ENCODE peak calls at places on chromosomes 13 and 19, in nine cellular contexts. L is natural killer cell; U is upper lobe of right lung; V is activated B cell treated with CpG ODN at 0.5 μM for 24 hours; O is body of pancreas; I is mucosa of descending colon; J is K562; T is HCT116; N is CD8-positive, alpha-beta T cell. W is an unnamed sample.

GRCh38 chr13:107866007-107866665 is 349.2 kb downstream of the LIG4 start:
- ATAC-seq in L (no peak), U (peak), V (no peak), O (peak), I (no peak), J (peak), T (no peak), N (no peak), W (peak)

GRCh38 chr19:46980756-46981155 is 38.9 kb upstream of the NPAS1 start:
- ATAC-seq in L (no peak), U (no peak), V (no peak), O (no peak), I (no peak), J (no peak), T (no peak), N (peak), W (no peak)

GRCh38 chr19:15304140-15304705 is 28.1 kb downstream of the BRD4 start:
- ATAC-seq in L (no peak), U (no peak), V (no peak), O (no peak), I (peak), J (peak), T (no peak), N (peak), W (peak)

GRCh38 chr19:6472713-6473112 is 8.6 kb downstream of the CRB3 start:
- ATAC-seq in L (no peak), U (no peak), V (no peak), O (no peak), I (no peak), J (no peak), T (no peak), N (no peak), W (no peak)

GRCh38 chr13:87779451-87779850 is 108.3 kb downstream of the SLITRK5 start:
- ATAC-seq in L (no peak), U (no peak), V (no peak), O (no peak), I (no peak), J (no peak), T (no peak), N (no peak), W (no peak)

GRCh38 chr19:434152-434960 is 25.4 kb upstream of the C2CD4C start:
- ATAC-seq in L (no peak), U (no peak), V (no peak), O (no peak), I (no peak), J (no peak), T (no peak), N (no peak), W (no peak)

GRCh38 chr19:16509141-16510061 is 13.2 kb downstream of the C19orf44 start:
- ATAC-seq in L (no peak), U (peak), V (no peak), O (no peak), I (peak), J (no peak), T (no peak), N (no peak), W (peak)

GRCh38 chr19:19327672-19328071 is 7.0 kb downstream of the MAU2 start:
- ATAC-seq in L (no peak), U (no peak), V (no peak), O (no peak), I (no peak), J (no peak), T (no peak), N (no peak), W (no peak)

DNA sequence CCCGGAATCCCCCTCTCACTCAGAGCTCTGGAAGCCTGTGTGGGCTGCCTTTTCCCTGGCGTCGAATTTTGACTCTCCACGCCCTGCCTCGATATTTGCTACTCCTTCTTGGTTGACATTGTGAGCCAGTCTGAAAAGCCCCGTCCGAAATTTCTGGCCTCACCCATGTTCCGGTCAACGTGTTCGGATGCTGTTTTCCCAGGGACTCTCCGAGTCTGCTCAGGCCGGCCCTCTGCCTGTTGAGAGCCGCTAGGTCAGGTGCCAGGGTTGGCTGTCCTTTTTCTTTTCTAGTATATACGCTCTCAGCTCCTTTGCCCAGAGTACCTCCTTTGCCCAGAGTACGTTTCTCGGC is 6.8 kb upstream of the DGKH start:
- ATAC-seq in L (no peak), U (peak), V (no peak), O (peak), I (peak), J (peak), T (peak), N (no peak), W (peak)
- TF ChIP-seq CTCF in L (no peak), U (peak), V (no peak), O (no peak), I (peak), J (peak), T (peak), N (no peak), W (peak)

GRCh38 chr13:98563071-98563470 is 13.8 kb downstream of the STK24 start:
- ATAC-seq in L (peak), U (no peak), V (peak), O (no peak), I (no peak), J (no peak), T (no peak), N (peak), W (no peak)

GRCh38 chr13:98556417-98556816 is 20.5 kb downstream of the STK24 start:
- ATAC-seq in L (no peak), U (no peak), V (no peak), O (no peak), I (no peak), J (no peak), T (no peak), N (no peak), W (no peak)

GRCh38 chr13:98557934-98558630 is 18.8 kb downstream of the STK24 start:
- ATAC-seq in L (no peak), U (peak), V (no peak), O (no peak), I (peak), J (no peak), T (no peak), N (no peak), W (no peak)

GRCh38 chr13:98556968-98557591 is 19.8 kb downstream of the STK24 start:
- ATAC-seq in L (no peak), U (peak), V (peak), O (peak), I (peak), J (peak), T (peak), N (peak), W (no peak)
- TF ChIP-seq CTCF in L (no peak), U (no peak), V (no peak), O (peak), I (no peak), J (peak), T (no peak), N (no peak), W (no peak)

GRCh38 chr19:13526552-13526951 is 20.3 kb upstream of the CACNA1A start:
- ATAC-seq in L (peak), U (peak), V (no peak), O (no peak), I (no peak), J (peak), T (peak), N (no peak), W (no peak)
- TF ChIP-seq CTCF in L (peak), U (peak), V (no peak), O (no peak), I (no peak), J (peak), T (peak), N (no peak), W (no peak)

GRCh38 chr13:24680258-24680920 is at the start of gene ATP12A:
- ATAC-seq in L (peak), U (peak), V (no peak), O (peak), I (peak), J (no peak), T (peak), N (peak), W (peak)
- TF ChIP-seq CTCF in L (no peak), U (peak), V (no peak), O (no peak), I (no peak), J (no peak), T (no peak), N (no peak), W (no peak)

DNA sequence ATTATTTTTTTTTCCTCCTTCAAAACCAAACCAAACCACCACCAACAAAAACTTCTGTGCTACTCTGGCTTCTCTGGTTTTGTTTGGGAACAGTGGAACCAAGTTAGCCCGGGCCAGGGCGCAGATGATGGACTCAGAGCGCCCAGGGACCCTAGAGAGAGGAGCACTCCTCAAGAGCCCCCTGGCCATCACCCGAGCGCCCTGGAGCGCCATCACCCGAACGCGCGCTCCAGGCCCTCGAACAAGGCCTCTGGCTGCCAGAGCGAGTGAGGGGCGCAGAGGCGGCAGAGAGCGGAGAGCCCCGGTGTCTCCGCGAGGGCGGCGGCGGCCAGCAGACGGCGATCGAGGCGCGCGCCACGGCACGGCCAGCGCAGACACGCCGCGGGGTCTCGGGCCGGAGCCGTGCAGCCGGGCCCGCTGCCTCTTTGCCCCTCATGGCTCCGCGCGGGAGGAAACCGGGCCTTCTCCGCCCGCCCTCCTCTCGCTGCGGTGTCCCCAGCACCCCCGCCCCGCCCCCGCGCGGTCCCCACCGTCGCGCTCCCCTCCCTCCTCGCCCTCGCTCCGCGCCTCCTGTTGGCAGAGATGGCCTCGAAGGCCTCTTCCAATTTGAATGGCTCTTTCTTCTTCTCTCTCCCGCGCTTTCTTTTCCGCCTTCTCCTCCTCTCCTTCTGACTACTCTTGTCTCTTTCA is 4.2 kb upstream of the SOX1 start:
- ATAC-seq in L (no peak), U (peak), V (no peak), O (no peak), I (peak), J (peak), T (no peak), N (no peak), W (no peak)
- TF ChIP-seq CTCF in L (no peak), U (peak), V (no peak), O (no peak), I (no peak), J (peak), T (no peak), N (no peak), W (peak)

GRCh38 chr13:46343279-46343949 is 43.6 kb downstream of the RUBCNL start:
- ATAC-seq in L (no peak), U (no peak), V (no peak), O (no peak), I (no peak), J (peak), T (no peak), N (no peak), W (no peak)

GRCh38 chr13:46340631-46341111 is 46.4 kb downstream of the RUBCNL start:
- ATAC-seq in L (no peak), U (no peak), V (no peak), O (no peak), I (no peak), J (no peak), T (no peak), N (no peak), W (no peak)

GRCh38 chr13:46345400-46345799 is 41.7 kb downstream of the RUBCNL start:
- ATAC-seq in L (no peak), U (no peak), V (no peak), O (peak), I (no peak), J (no peak), T (no peak), N (no peak), W (no peak)

GRCh38 chr13:46341112-46341711 is 45.8 kb downstream of the RUBCNL start:
- ATAC-seq in L (peak), U (peak), V (peak), O (no peak), I (peak), J (no peak), T (no peak), N (no peak), W (peak)

DNA sequence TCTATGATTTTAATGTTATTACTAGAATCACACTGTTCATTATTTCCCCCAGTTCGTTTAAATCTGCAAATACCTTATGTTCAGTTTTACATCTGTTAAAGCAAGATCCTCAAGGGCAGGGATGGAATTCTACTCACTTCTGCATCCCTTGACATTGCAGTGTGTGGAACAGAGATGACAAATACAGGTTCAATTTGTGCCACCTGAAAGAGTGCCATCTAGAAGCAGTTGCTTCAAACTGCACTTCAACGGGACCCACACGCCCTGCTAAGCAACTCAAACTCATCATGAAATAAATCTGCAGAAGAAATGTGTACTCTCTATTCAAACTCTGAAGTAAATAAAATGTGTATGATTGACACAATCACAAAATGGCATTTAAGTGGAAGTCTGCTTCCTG is 44.5 kb downstream of the RUBCNL start:
- ATAC-seq in L (no peak), U (no peak), V (no peak), O (no peak), I (no peak), J (no peak), T (peak), N (no peak), W (no peak)
- TF ChIP-seq CTCF in L (no peak), U (no peak), V (no peak), O (no peak), I (no peak), J (no peak), T (peak), N (no peak), W (no peak)